ENCODE peak calls at places on chromosomes 7 and 10, in ten cellular contexts. T is IMR-90; R is fibroblast of lung; A is RWPE1; I is nephron progenitor cell; S is fibroblast of the aortic adventitia; F is CD4-positive, alpha-beta T cell; M is A673; Z is A549; H is bronchial epithelial cell. W is an unnamed sample.

GRCh38 chr7:107995184-107996071 is 7.5 kb downstream of the LAMB1 start:
- DNase-seq in S (peak; percentile 78), H (peak; percentile 88), Z (peak; percentile 49), T (peak; percentile 85), M (peak; percentile 98), F (no peak), I (peak; percentile 24), A (peak; percentile 71), R (peak; percentile 94), W (peak; percentile 53)

GRCh38 chr7:74407958-74408357 is 45.7 kb upstream of the GTF2IRD1 start:
- DNase-seq in S (no peak), R (no peak), I (no peak), A (no peak), H (no peak), T (no peak), Z (no peak), F (no peak), M (no peak), W (no peak)

GRCh38 chr10:103605359-103606156 is 112.1 kb downstream of the NEURL1 start:
- DNase-seq in H (peak; percentile 25), Z (peak; percentile 74), T (peak; percentile 43), S (peak; percentile 83), A (peak; percentile 62), M (peak; percentile 56), R (peak; percentile 27), I (peak; percentile 48), F (peak; percentile 42), W (peak; percentile 64)

GRCh38 chr10:60044221-60044620 is 137.9 kb upstream of the CCDC6 start:
- DNase-seq in A (no peak), Z (no peak), M (no peak), S (peak; percentile 65), I (no peak), R (peak; percentile 81), F (no peak), T (peak; percentile 51), H (peak; percentile 5), W (no peak)

GRCh38 chr10:61975107-61975932 is 73.8 kb downstream of the ARID5B start:
- DNase-seq in Z (peak; percentile 12), A (peak; percentile 60), F (no peak), M (peak; percentile 83), S (peak; percentile 76), T (peak; percentile 88), I (no peak), H (peak; percentile 82), R (peak; percentile 83), W (peak; percentile 86)

GRCh38 chr7:27992755-27993478 is 187.7 kb downstream of the JAZF1 start:
- DNase-seq in S (no peak), H (no peak), T (no peak), M (no peak), Z (no peak), A (no peak), I (no peak), R (no peak), F (no peak), W (no peak)

GRCh38 chr7:91089382-91089963 is 174.8 kb upstream of the FZD1 start:
- DNase-seq in I (no peak), T (peak; percentile 48), H (peak; percentile 40), F (no peak), M (peak; percentile 85), R (peak; percentile 30), Z (peak; percentile 17), A (peak; percentile 20), S (peak; percentile 68), W (no peak)

GRCh38 chr10:97197030-97197500 is 11.3 kb upstream of the SLIT1 start:
- DNase-seq in Z (no peak), M (no peak), H (peak; percentile 15), T (no peak), R (no peak), I (no peak), F (no peak), A (no peak), S (no peak), W (no peak)

GRCh38 chr7:85600425-85600824 is 413.6 kb upstream of the SEMA3D start:
- DNase-seq in M (no peak), T (peak; percentile 20), F (no peak), H (no peak), R (no peak), I (no peak), Z (no peak), A (no peak), S (no peak), W (no peak)

GRCh38 chr7:47720141-47720906 is 138.4 kb upstream of the TNS3 start:
- DNase-seq in H (no peak), T (peak; percentile 86), M (no peak), R (peak; percentile 78), I (no peak), Z (no peak), A (no peak), F (no peak), S (peak; percentile 70), W (no peak)

GRCh38 chr10:104120903-104121484 is 977 bp upstream of the SFR1 start:
- DNase-seq in S (peak; percentile 98), Z (peak; percentile 77), M (peak; percentile 93), R (peak; percentile 95), I (peak; percentile 78), T (peak; percentile 96), A (peak; percentile 92), H (peak; percentile 99), F (peak; percentile 89), W (peak; percentile 95)

GRCh38 chr7:30656611-30657010 is 25.6 kb downstream of the CRHR2 start:
- DNase-seq in Z (no peak), H (no peak), M (no peak), S (no peak), I (peak; percentile 16), F (no peak), T (no peak), R (no peak), A (no peak), W (no peak)

GRCh38 chr7:45699726-45700390 is 125.7 kb downstream of the ADCY1 start:
- DNase-seq in T (no peak), H (no peak), R (no peak), S (no peak), F (no peak), M (no peak), I (no peak), A (no peak), Z (no peak), W (no peak)

GRCh38 chr10:58459069-58459468 is 53.6 kb upstream of the BICC1 start:
- DNase-seq in Z (no peak), S (no peak), A (no peak), T (no peak), I (no peak), H (no peak), R (no peak), F (no peak), M (no peak), W (no peak)

GRCh38 chr7:89094269-89094668 is 298.7 kb upstream of the TEX47 start:
- DNase-seq in R (no peak), I (no peak), T (no peak), Z (no peak), H (no peak), S (no peak), F (no peak), M (no peak), A (no peak), W (no peak)

GRCh38 chr7:38506756-38507155 is 124.4 kb downstream of the AMPH start:
- DNase-seq in R (peak; percentile 37), T (peak; percentile 60), A (no peak), F (no peak), H (no peak), S (peak; percentile 31), M (no peak), Z (no peak), I (no peak), W (peak; percentile 49)

GRCh38 chr7:38518516-38518915 is 112.7 kb downstream of the AMPH start:
- DNase-seq in I (no peak), T (peak; percentile 41), R (peak; percentile 12), F (no peak), H (no peak), S (no peak), M (no peak), Z (no peak), A (no peak), W (no peak)

GRCh38 chr7:38507379-38507778 is 123.8 kb downstream of the AMPH start:
- DNase-seq in F (no peak), I (no peak), H (no peak), Z (no peak), M (no peak), R (peak; percentile 3), S (peak; percentile 19), A (no peak), T (peak; percentile 34), W (no peak)

GRCh38 chr7:38512704-38513103 is 118.5 kb downstream of the AMPH start:
- DNase-seq in H (peak; percentile 17), F (no peak), R (peak; percentile 6), Z (no peak), T (peak; percentile 29), S (peak; percentile 16), I (no peak), M (no peak), A (no peak), W (no peak)
- TF ChIP-seq CTCF in H (no peak), F (no peak), R (no peak), Z (no peak), T (no peak), S (no peak), I (no peak), M (no peak), A (no peak), W (no peak)

GRCh38 chr7:76202666-76203030 is 952 bp downstream of the SRRM3 start:
- DNase-seq in Z (no peak), T (no peak), H (no peak), A (no peak), I (no peak), F (no peak), S (no peak), R (no peak), M (no peak), W (no peak)
- TF ChIP-seq CTCF in Z (no peak), T (no peak), H (no peak), A (no peak), I (no peak), F (no peak), S (no peak), R (no peak), M (no peak), W (no peak)

GRCh38 chr10:90964781-90965462 is 44.0 kb upstream of the ANKRD1 start:
- DNase-seq in S (peak; percentile 64), Z (no peak), H (no peak), R (peak; percentile 21), I (no peak), F (no peak), T (no peak), A (no peak), M (no peak), W (peak; percentile 14)
- TF ChIP-seq CTCF in S (no peak), Z (no peak), H (no peak), R (no peak), I (no peak), F (no peak), T (no peak), A (no peak), M (no peak), W (peak; percentile 10)

DNA sequence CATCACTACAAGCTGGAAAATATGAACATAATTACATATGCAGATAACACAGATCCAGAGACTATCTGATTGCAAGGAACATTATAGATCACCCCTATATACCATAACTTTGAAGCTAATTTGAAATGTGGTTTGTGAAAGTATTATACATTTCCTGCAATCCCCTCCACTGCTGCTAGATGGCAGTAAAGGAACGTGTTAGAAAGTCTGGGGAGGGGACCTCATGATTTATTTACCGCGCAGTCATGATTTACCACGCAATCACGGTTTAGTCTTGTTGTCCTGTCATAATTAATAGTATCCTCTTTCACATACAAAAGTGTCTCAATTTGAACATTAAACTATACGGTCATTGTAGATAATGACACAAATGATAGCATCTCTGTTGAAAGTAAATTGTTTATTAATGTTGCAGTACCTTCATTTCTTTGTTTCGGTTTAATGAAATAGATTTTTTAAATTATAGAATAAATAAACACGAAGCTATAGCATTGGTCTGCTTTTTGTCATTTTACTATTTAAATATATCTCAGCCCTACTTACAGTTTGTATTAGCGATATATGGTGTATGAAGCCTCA is 145.3 kb upstream of the PRSS1 start:
- DNase-seq in A (peak; percentile 65), S (peak; percentile 74), Z (peak; percentile 57), M (peak; percentile 70), F (peak; percentile 29), I (peak; percentile 70), R (peak; percentile 52), H (peak; percentile 50), T (peak; percentile 63), W (peak; percentile 53)
- TF ChIP-seq CTCF in A (peak; percentile 94), S (peak; percentile 91), Z (peak; percentile 86), M (peak; percentile 85), F (peak; percentile 76), I (peak; percentile 78), R (peak; percentile 94), H (peak; percentile 66), T (peak; percentile 87), W (peak; percentile 87)